ENCODE peak calls at places on chromosomes 2 and 18, in five cellular contexts. One of them, this sample, is unnamed.

GRCh38 chr2:224973112-224974016 is 68.9 kb downstream of the DOCK10 start:
- DNase-seq in retina: no peak
- DNase-seq in T-helper 2 cell: peak
- DNase-seq in body of pancreas: no peak
- DNase-seq in D341Med: no peak
- DNase-seq in this sample: no peak

GRCh38 chr18:38081516-38081915 is 515.9 kb upstream of the CELF4 start:
- DNase-seq in D341Med: no peak
- DNase-seq in T-helper 2 cell: no peak
- DNase-seq in body of pancreas: no peak
- DNase-seq in retina: no peak
- DNase-seq in this sample: no peak

GRCh38 chr18:49819768-49820662 is 6.7 kb upstream of the ACAA2 start:
- DNase-seq in D341Med: no peak
- DNase-seq in retina: no peak
- DNase-seq in T-helper 2 cell: peak
- DNase-seq in body of pancreas: peak
- DNase-seq in this sample: no peak

GRCh38 chr2:221447310-221447709 is 124.8 kb downstream of the EPHA4 start:
- DNase-seq in T-helper 2 cell: no peak
- DNase-seq in retina: no peak
- DNase-seq in D341Med: no peak
- DNase-seq in body of pancreas: no peak
- DNase-seq in this sample: peak

GRCh38 chr2:3741372-3741771 is 38.0 kb downstream of the DCDC2C start:
- DNase-seq in T-helper 2 cell: no peak
- DNase-seq in retina: no peak
- DNase-seq in body of pancreas: no peak
- DNase-seq in D341Med: no peak
- DNase-seq in this sample: no peak

GRCh38 chr2:240956161-240956934 is 42.1 kb upstream of the SNED1 start:
- DNase-seq in retina: no peak
- DNase-seq in T-helper 2 cell: no peak
- DNase-seq in body of pancreas: no peak
- DNase-seq in D341Med: no peak
- DNase-seq in this sample: no peak

GRCh38 chr2:196249171-196249570 is 77.8 kb upstream of the STK17B start:
- DNase-seq in body of pancreas: no peak
- DNase-seq in T-helper 2 cell: no peak
- DNase-seq in D341Med: no peak
- DNase-seq in retina: no peak
- DNase-seq in this sample: no peak

GRCh38 chr2:120433816-120434290 is 87.9 kb downstream of the INHBB start:
- DNase-seq in T-helper 2 cell: no peak
- DNase-seq in retina: no peak
- DNase-seq in body of pancreas: no peak
- DNase-seq in D341Med: no peak
- DNase-seq in this sample: no peak

GRCh38 chr18:34867520-34867919 is 157.4 kb downstream of the DTNA start:
- DNase-seq in body of pancreas: no peak
- DNase-seq in retina: peak
- DNase-seq in T-helper 2 cell: no peak
- DNase-seq in D341Med: peak
- DNase-seq in this sample: no peak

GRCh38 chr2:190129421-190130199 is 67.1 kb upstream of the MSTN start:
- DNase-seq in retina: no peak
- DNase-seq in body of pancreas: no peak
- DNase-seq in D341Med: no peak
- DNase-seq in T-helper 2 cell: no peak
- DNase-seq in this sample: no peak

GRCh38 chr2:173136614-173137013 is 61.0 kb downstream of the MAP3K20 start:
- DNase-seq in T-helper 2 cell: no peak
- DNase-seq in retina: peak
- DNase-seq in D341Med: no peak
- DNase-seq in body of pancreas: no peak
- DNase-seq in this sample: no peak

GRCh38 chr2:174627216-174627615 is 29.6 kb upstream of the WIPF1 start:
- DNase-seq in T-helper 2 cell: no peak
- DNase-seq in retina: no peak
- DNase-seq in body of pancreas: no peak
- DNase-seq in D341Med: no peak
- DNase-seq in this sample: no peak

GRCh38 chr18:58042826-58043362 is 1.1 kb upstream of the NEDD4L start:
- DNase-seq in T-helper 2 cell: no peak
- DNase-seq in D341Med: no peak
- DNase-seq in body of pancreas: no peak
- DNase-seq in retina: no peak
- DNase-seq in this sample: peak